ENCODE peak calls at places on chromosomes 6 and 20, in ten cellular contexts. O is mammary epithelial cell; R is Kasumi-1; Z is activated T-cell treated with anti-CD3 and anti-CD28 coated beads, Interleukin-2, amount 50 U/mL, for 1 hour; V is AG09319; B is CD4-positive, CD25-positive, alpha-beta regulatory T cell; K is right cardiac atrium; I is MG63; U is effector CD4-positive, alpha-beta T cell; A is fibroblast of the aortic adventitia. W is an unnamed sample.
A peak's percentile ranks its signal among the peaks of the same experiment; 100 is the strongest.

GRCh38 chr6:154487367-154488275 is 22.9 kb downstream of the CNKSR3 start:
- DNase-seq in O (no peak), R (no peak), Z (no peak), V (no peak), B (no peak), K (no peak), I (peak; percentile 39), U (no peak), A (no peak), W (no peak)

GRCh38 chr20:46757135-46757534 is 47.7 kb downstream of the SLC2A10 start:
- DNase-seq in O (no peak), R (no peak), Z (no peak), V (no peak), B (no peak), K (no peak), I (no peak), U (no peak), A (no peak), W (no peak)

GRCh38 chr20:775679-776135 is 7.4 kb upstream of the SLC52A3 start:
- DNase-seq in O (no peak), R (no peak), Z (no peak), V (no peak), B (no peak), K (peak; percentile 17), I (no peak), U (no peak), A (no peak), W (no peak)

GRCh38 chr20:38203337-38204003 is 38.4 kb upstream of the TGM2 start:
- DNase-seq in O (no peak), R (no peak), Z (no peak), V (no peak), B (no peak), K (no peak), I (no peak), U (no peak), A (no peak), W (no peak)

GRCh38 chr6:80151641-80152040 is 45.2 kb downstream of the BCKDHB start:
- DNase-seq in O (no peak), R (no peak), Z (no peak), V (no peak), B (no peak), K (no peak), I (no peak), U (no peak), A (no peak), W (no peak)

GRCh38 chr20:32224463-32224862 is 16.8 kb downstream of the POFUT1 start:
- DNase-seq in O (no peak), R (no peak), Z (no peak), V (no peak), B (no peak), K (no peak), I (no peak), U (no peak), A (no peak), W (no peak)

GRCh38 chr6:163405412-163406309 is 8.9 kb upstream of the QKI start:
- DNase-seq in O (no peak), R (peak; percentile 76), Z (peak; percentile 24), V (no peak), B (peak; percentile 54), K (peak; percentile 68), I (peak; percentile 38), U (no peak), A (peak; percentile 33), W (no peak)

GRCh38 chr6:69819138-69819537 is 22.3 kb upstream of the LMBRD1 start:
- DNase-seq in O (no peak), R (no peak), Z (no peak), V (no peak), B (no peak), K (no peak), I (no peak), U (no peak), A (no peak), W (no peak)

GRCh38 chr20:37711987-37712961 is 18.4 kb downstream of the CTNNBL1 start:
- DNase-seq in O (no peak), R (no peak), Z (no peak), V (no peak), B (no peak), K (no peak), I (no peak), U (no peak), A (no peak), W (no peak)